ENCODE peak calls at places on chromosomes 2 and 18, in five cellular contexts. R is AG04450, T is hepatocyte, W is ovary, H is IMR-90. X is an unnamed sample.

GRCh38 chr18:29821544-29821943 is 1221.0 kb downstream of the DSC3 start:
- DNase-seq in R (no peak), T (no peak), W (no peak), H (no peak), X (no peak)

GRCh38 chr2:229761663-229762062 is 47.3 kb upstream of the DNER start:
- DNase-seq in R (no peak), T (no peak), W (no peak), H (no peak), X (no peak)

GRCh38 chr2:62305421-62306176 is 109.7 kb downstream of the B3GNT2 start:
- DNase-seq in R (no peak), T (peak; percentile 20), W (no peak), H (no peak), X (no peak)

GRCh38 chr2:28344756-28345291 is 47.8 kb upstream of the FOSL2 start:
- DNase-seq in R (no peak), T (no peak), W (no peak), H (no peak), X (peak; percentile 11)

GRCh38 chr2:234595829-234596228 is 98.9 kb upstream of the ARL4C start:
- DNase-seq in R (peak; percentile 86), T (no peak), W (no peak), H (peak; percentile 97), X (no peak)

GRCh38 chr2:140473851-140474250 is 1657.0 kb downstream of the LRP1B start:
- DNase-seq in R (no peak), T (no peak), W (no peak), H (no peak), X (no peak)

GRCh38 chr2:234363011-234363487 is 133.8 kb downstream of the ARL4C start:
- DNase-seq in R (no peak), T (peak; percentile 68), W (no peak), H (no peak), X (no peak)

GRCh38 chr2:159755788-159756187 is 42.2 kb downstream of the CD302 start:
- DNase-seq in R (no peak), T (peak; percentile 56), W (no peak), H (peak; percentile 47), X (no peak)

GRCh38 chr18:77067315-77068061 is 65.1 kb downstream of the MBP start:
- DNase-seq in R (peak; percentile 64), T (peak; percentile 74), W (peak; percentile 73), H (peak; percentile 96), X (peak; percentile 58)

GRCh38 chr2:6823111-6823510 is 42.6 kb downstream of the CMPK2 start:
- DNase-seq in R (no peak), T (no peak), W (no peak), H (peak; percentile 61), X (no peak)

GRCh38 chr2:159658887-159659437 is 42.6 kb upstream of the BAZ2B start:
- DNase-seq in R (no peak), T (no peak), W (peak; percentile 62), H (no peak), X (no peak)

GRCh38 chr2:12277305-12278034 is 439.3 kb upstream of the TRIB2 start:
- DNase-seq in R (no peak), T (peak; percentile 19), W (no peak), H (no peak), X (no peak)

GRCh38 chr2:216139884-216140283 is 30.7 kb downstream of the XRCC5 start:
- DNase-seq in R (no peak), T (peak; percentile 47), W (no peak), H (no peak), X (no peak)

GRCh38 chr2:237931205-237931721 is 35.6 kb upstream of the UBE2F start:
- DNase-seq in R (peak; percentile 80), T (no peak), W (no peak), H (peak; percentile 92), X (no peak)

GRCh38 chr2:40403233-40403841 is 48.6 kb downstream of the SLC8A1 start:
- DNase-seq in R (peak; percentile 53), T (no peak), W (no peak), H (peak; percentile 91), X (no peak)

GRCh38 chr18:9380101-9380500 is 45.5 kb downstream of the TWSG1 start:
- DNase-seq in R (peak; percentile 6), T (no peak), W (no peak), H (peak; percentile 48), X (no peak)

GRCh38 chr18:2908946-2909335 is 62.1 kb downstream of the EMILIN2 start:
- DNase-seq in R (no peak), T (no peak), W (no peak), H (no peak), X (no peak)

GRCh38 chr18:79523738-79524180 is 128.0 kb downstream of the NFATC1 start:
- DNase-seq in R (no peak), T (no peak), W (no peak), H (no peak), X (no peak)

GRCh38 chr2:197312186-197312585 is 1.6 kb upstream of the ANKRD44 start:
- DNase-seq in R (no peak), T (no peak), W (no peak), H (no peak), X (no peak)

GRCh38 chr2:187177253-187177652 is 270.8 kb downstream of the CALCRL start:
- DNase-seq in R (no peak), T (no peak), W (no peak), H (no peak), X (no peak)

GRCh38 chr2:143428700-143429099 is 299.5 kb downstream of the ARHGAP15 start:
- DNase-seq in R (no peak), T (no peak), W (no peak), H (no peak), X (no peak)

GRCh38 chr18:36728345-36728744 is 100.5 kb downstream of the TPGS2 start:
- DNase-seq in R (no peak), T (no peak), W (no peak), H (no peak), X (no peak)

GRCh38 chr18:31684279-31685096 is at the start of gene B4GALT6:
- DNase-seq in R (no peak), T (peak; percentile 73), W (peak; percentile 54), H (no peak), X (no peak)

GRCh38 chr2:187188783-187189631 is 259.0 kb downstream of the CALCRL start:
- DNase-seq in R (no peak), T (no peak), W (no peak), H (no peak), X (no peak)

GRCh38 chr2:61993422-61994024 is 88.0 kb downstream of the COMMD1 start:
- DNase-seq in R (peak; percentile 11), T (peak; percentile 53), W (no peak), H (peak; percentile 62), X (no peak)

GRCh38 chr2:232512557-232512956 is 7.6 kb upstream of the PRSS56 start:
- DNase-seq in R (no peak), T (peak; percentile 37), W (no peak), H (no peak), X (no peak)

DNA sequence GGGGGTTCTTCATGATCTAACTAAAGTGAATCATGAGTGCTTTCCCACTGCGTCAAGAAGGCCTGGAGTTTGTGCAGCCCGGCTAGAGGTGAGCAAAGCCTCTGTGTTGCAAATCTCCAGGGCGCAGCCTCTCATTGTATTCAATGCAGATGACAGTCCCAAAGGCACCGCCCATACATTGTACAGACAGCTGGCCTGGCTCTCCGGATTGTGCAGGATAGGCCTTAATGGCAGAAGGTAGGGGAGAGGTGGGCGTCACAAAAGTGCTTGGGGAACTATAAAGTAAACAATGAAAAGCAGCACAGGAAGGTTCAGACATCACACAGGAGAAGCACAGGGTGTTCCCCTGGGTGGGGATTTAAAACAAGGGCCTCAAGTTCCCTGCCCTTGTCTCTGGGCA is 892 bp upstream of the GYPC start:
- DNase-seq in R (no peak), T (no peak), W (no peak), H (peak; percentile 20), X (no peak)
- H3K27ac ChIP-seq in R (peak overlapping the region; percentile 100), T (peak overlapping the region; percentile 93), W (peak overlapping the region; percentile 87), H (peak overlapping the region; percentile 90), X (peak overlapping the region; percentile 98)

DNA sequence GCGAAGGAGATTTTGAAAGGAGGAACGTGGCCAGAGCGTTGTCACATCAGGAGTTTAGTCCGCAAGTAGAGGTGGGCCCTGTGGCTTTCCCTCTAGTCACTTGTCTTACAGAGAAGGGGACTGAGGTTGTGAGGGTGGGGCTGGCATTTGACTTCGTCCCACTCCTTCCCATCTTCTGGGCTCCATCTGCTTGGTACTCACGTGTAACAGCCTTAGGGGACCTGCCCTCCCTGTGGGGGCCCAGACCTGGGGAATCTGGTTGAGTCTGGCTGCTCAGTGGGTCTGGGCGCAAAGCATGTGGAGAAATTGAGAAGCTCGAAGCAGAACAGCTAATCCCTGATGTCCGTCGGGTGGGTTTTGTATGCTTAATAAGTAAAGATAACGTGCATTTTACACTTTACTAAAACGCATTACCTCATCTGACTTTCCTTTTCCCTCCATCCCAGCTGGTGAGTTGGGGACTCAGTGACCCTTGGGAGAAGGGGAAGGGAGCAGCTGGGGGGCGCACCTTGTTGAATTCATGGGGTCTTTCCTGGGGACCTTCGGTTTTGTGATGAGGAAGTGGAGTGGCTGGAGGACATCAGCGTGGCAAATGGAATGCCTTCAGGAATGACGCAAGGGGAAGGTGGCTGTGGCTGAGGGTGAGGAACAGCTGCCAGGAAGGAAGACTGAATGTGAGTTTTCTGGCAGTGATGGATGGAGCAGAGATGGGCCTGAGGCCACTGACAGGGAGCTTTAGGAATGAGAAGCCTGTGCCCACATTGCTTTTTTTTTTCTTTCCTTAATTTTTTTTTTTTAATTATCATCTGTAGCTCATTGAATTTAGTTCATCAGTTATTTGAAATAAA is 44.8 kb downstream of the ASAP2 start:
- DNase-seq in R (no peak), T (peak; percentile 44), W (no peak), H (peak; percentile 77), X (no peak)
- TF ChIP-seq CTCF in R (no peak), T (no peak), W (no peak), H (no peak), X (no peak)

GRCh38 chr18:60676807-60677206 is 304.2 kb upstream of the MC4R start:
- DNase-seq in R (no peak), T (no peak), W (no peak), H (no peak), X (no peak)

GRCh38 chr18:60671022-60671421 is 298.4 kb upstream of the MC4R start:
- DNase-seq in R (no peak), T (no peak), W (no peak), H (no peak), X (no peak)

GRCh38 chr18:60675801-60676200 is 303.2 kb upstream of the MC4R start:
- DNase-seq in R (no peak), T (no peak), W (no peak), H (no peak), X (no peak)
- H3K27ac ChIP-seq in R (no peak overlapping the region), T (no peak overlapping the region), W (no peak overlapping the region), H (no peak overlapping the region), X (no peak overlapping the region)

DNA sequence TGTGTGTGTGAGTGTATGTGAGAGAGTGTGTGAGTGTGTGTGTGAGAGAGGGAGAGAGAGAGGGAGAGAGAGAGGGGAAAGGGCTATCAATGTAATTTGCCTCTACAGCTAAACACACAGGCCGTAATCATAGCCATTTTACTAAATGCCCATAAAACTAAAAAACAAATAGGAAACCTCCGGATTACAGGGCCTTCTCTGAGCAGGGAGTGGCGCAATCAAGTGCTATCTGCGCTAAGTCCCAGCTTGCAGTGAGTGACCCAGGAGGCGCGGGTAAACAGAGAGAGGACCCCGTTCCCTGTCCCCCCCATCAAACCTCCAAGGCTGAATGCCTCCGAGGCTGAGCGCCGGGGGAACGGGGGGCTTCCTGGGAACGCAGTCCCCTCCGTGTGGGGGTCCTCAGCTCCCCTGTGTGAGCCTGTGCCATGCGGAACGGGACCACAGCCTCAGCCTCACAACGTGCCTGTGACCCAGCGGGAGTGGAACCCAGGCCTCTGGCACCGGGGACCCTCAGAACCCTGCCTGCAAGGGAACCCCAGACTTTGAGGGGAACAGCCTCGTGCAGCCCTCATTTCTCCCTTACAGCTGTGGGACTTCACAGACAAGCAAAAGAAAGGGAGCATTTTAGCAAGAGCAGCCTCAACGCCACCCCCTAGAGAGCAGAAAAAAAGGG is 54.7 kb upstream of the ID2 start:
- DNase-seq in R (no peak), T (peak; percentile 70), W (no peak), H (no peak), X (no peak)
- TF ChIP-seq CTCF in R (no peak), T (no peak), W (no peak), H (no peak), X (no peak)

GRCh38 chr2:63888053-63888452 is 46.4 kb downstream of the UGP2 start:
- DNase-seq in R (no peak), T (no peak), W (no peak), H (no peak), X (no peak)
- H3K27ac ChIP-seq in R (no peak overlapping the region), T (no peak overlapping the region), W (no peak overlapping the region), H (no peak overlapping the region), X (peak overlapping the region; percentile 21)

X was measured in left ventricle myocardium inferior.